ENCODE peak calls at places on chromosomes 13 and 19, in five cellular contexts. One of them, this sample, is unnamed.

GRCh38 chr13:114015608-114016295 is 41.9 kb upstream of the C13orf46 start:
- DNase-seq in aorta: no peak
- DNase-seq in mucosa of descending colon: peak; percentile 69
- DNase-seq in AG04450: no peak
- DNase-seq in tibial nerve: peak; percentile 63
- DNase-seq in this sample: no peak

GRCh38 chr19:2719910-2720776 is 1.0 kb downstream of the DIRAS1 start:
- DNase-seq in aorta: no peak
- DNase-seq in mucosa of descending colon: no peak
- DNase-seq in AG04450: no peak
- DNase-seq in tibial nerve: no peak
- DNase-seq in this sample: no peak

GRCh38 chr13:49935171-49936084 is 712 bp downstream of the SPRYD7 start:
- DNase-seq in aorta: no peak
- DNase-seq in mucosa of descending colon: no peak
- DNase-seq in AG04450: no peak
- DNase-seq in tibial nerve: peak; percentile 13
- DNase-seq in this sample: peak; percentile 22

GRCh38 chr13:24149306-24150032 is 11.1 kb upstream of the SPATA13 start:
- DNase-seq in aorta: no peak
- DNase-seq in mucosa of descending colon: no peak
- DNase-seq in AG04450: no peak
- DNase-seq in tibial nerve: no peak
- DNase-seq in this sample: no peak

GRCh38 chr13:78759704-78760103 is 100.7 kb upstream of the OBI1 start:
- DNase-seq in aorta: no peak
- DNase-seq in mucosa of descending colon: no peak
- DNase-seq in AG04450: no peak
- DNase-seq in tibial nerve: no peak
- DNase-seq in this sample: no peak

GRCh38 chr19:45348367-45349125 is 8.0 kb downstream of the KLC3 start:
- DNase-seq in aorta: no peak
- DNase-seq in mucosa of descending colon: no peak
- DNase-seq in AG04450: no peak
- DNase-seq in tibial nerve: no peak
- DNase-seq in this sample: no peak

GRCh38 chr19:49883094-49883493 is 5.6 kb downstream of the TBC1D17 start:
- DNase-seq in aorta: no peak
- DNase-seq in mucosa of descending colon: no peak
- DNase-seq in AG04450: no peak
- DNase-seq in tibial nerve: no peak
- DNase-seq in this sample: no peak

GRCh38 chr19:3365447-3366103 is 808 bp upstream of the NFIC start:
- DNase-seq in aorta: peak; percentile 81
- DNase-seq in mucosa of descending colon: peak; percentile 69
- DNase-seq in AG04450: no peak
- DNase-seq in tibial nerve: peak; percentile 64
- DNase-seq in this sample: no peak

GRCh38 chr19:3771906-3772450 is at the start of gene RAX2:
- DNase-seq in aorta: no peak
- DNase-seq in mucosa of descending colon: no peak
- DNase-seq in AG04450: no peak
- DNase-seq in tibial nerve: no peak
- DNase-seq in this sample: no peak

GRCh38 chr13:50574731-50575130 is 268.8 kb downstream of the DLEU7 start:
- DNase-seq in aorta: no peak
- DNase-seq in mucosa of descending colon: no peak
- DNase-seq in AG04450: no peak
- DNase-seq in tibial nerve: no peak
- DNase-seq in this sample: no peak

GRCh38 chr19:12194827-12195500 is 32.1 kb downstream of the ZNF136 start:
- DNase-seq in aorta: peak; percentile 81
- DNase-seq in mucosa of descending colon: peak; percentile 91
- DNase-seq in AG04450: peak; percentile 8
- DNase-seq in tibial nerve: peak; percentile 46
- DNase-seq in this sample: peak; percentile 33

GRCh38 chr13:44368599-44369368 is 4.8 kb upstream of the SERP2 start:
- DNase-seq in aorta: no peak
- DNase-seq in mucosa of descending colon: no peak
- DNase-seq in AG04450: no peak
- DNase-seq in tibial nerve: no peak
- DNase-seq in this sample: no peak

GRCh38 chr13:86581711-86582110 is 782.5 kb upstream of the SLITRK6 start:
- DNase-seq in aorta: no peak
- DNase-seq in mucosa of descending colon: no peak
- DNase-seq in AG04450: no peak
- DNase-seq in tibial nerve: no peak
- DNase-seq in this sample: no peak

GRCh38 chr19:3494559-3494958 is 5.9 kb downstream of the DOHH start:
- DNase-seq in aorta: no peak
- DNase-seq in mucosa of descending colon: no peak
- DNase-seq in AG04450: no peak
- DNase-seq in tibial nerve: no peak
- DNase-seq in this sample: peak; percentile 32

GRCh38 chr19:16373539-16373938 is 48.9 kb downstream of the KLF2 start:
- DNase-seq in aorta: peak; percentile 52
- DNase-seq in mucosa of descending colon: peak; percentile 23
- DNase-seq in AG04450: peak; percentile 57
- DNase-seq in tibial nerve: peak; percentile 84
- DNase-seq in this sample: no peak

GRCh38 chr13:27774169-27774568 is 18.1 kb upstream of the GSX1 start:
- DNase-seq in aorta: no peak
- DNase-seq in mucosa of descending colon: no peak
- DNase-seq in AG04450: no peak
- DNase-seq in tibial nerve: no peak
- DNase-seq in this sample: no peak

GRCh38 chr19:10848208-10848843 is at the start of gene C19orf38:
- DNase-seq in aorta: no peak
- DNase-seq in mucosa of descending colon: no peak
- DNase-seq in AG04450: no peak
- DNase-seq in tibial nerve: no peak
- DNase-seq in this sample: no peak

GRCh38 chr19:47511681-47512080 is 3.2 kb downstream of the NAPA start:
- DNase-seq in aorta: no peak
- DNase-seq in mucosa of descending colon: no peak
- DNase-seq in AG04450: peak; percentile 21
- DNase-seq in tibial nerve: no peak
- DNase-seq in this sample: no peak

GRCh38 chr19:575527-576506 is 3.4 kb downstream of the BSG start:
- DNase-seq in aorta: no peak
- DNase-seq in mucosa of descending colon: peak; percentile 34
- DNase-seq in AG04450: no peak
- DNase-seq in tibial nerve: no peak
- DNase-seq in this sample: no peak

GRCh38 chr13:26914624-26915023 is 154.0 kb upstream of the GPR12 start:
- DNase-seq in aorta: no peak
- DNase-seq in mucosa of descending colon: no peak
- DNase-seq in AG04450: no peak
- DNase-seq in tibial nerve: no peak
- DNase-seq in this sample: no peak

GRCh38 chr13:114275309-114275708 is 6.1 kb upstream of the UPF3A start:
- DNase-seq in aorta: no peak
- DNase-seq in mucosa of descending colon: no peak
- DNase-seq in AG04450: no peak
- DNase-seq in tibial nerve: peak; percentile 52
- DNase-seq in this sample: no peak

GRCh38 chr13:52130641-52131040 is 1.8 kb upstream of the NEK5 start:
- DNase-seq in aorta: no peak
- DNase-seq in mucosa of descending colon: no peak
- DNase-seq in AG04450: no peak
- DNase-seq in tibial nerve: no peak
- DNase-seq in this sample: no peak

GRCh38 chr13:73365240-73365639 is 306.4 kb downstream of the KLF5 start:
- DNase-seq in aorta: no peak
- DNase-seq in mucosa of descending colon: no peak
- DNase-seq in AG04450: no peak
- DNase-seq in tibial nerve: no peak
- DNase-seq in this sample: no peak

GRCh38 chr13:107202371-107203023 is 634.6 kb upstream of the ARGLU1 start:
- DNase-seq in aorta: no peak
- DNase-seq in mucosa of descending colon: no peak
- DNase-seq in AG04450: no peak
- DNase-seq in tibial nerve: no peak
- DNase-seq in this sample: no peak

GRCh38 chr19:45117666-45118065 is 24.7 kb downstream of the PPP1R37 start:
- DNase-seq in aorta: no peak
- DNase-seq in mucosa of descending colon: peak; percentile 48
- DNase-seq in AG04450: no peak
- DNase-seq in tibial nerve: no peak
- DNase-seq in this sample: no peak

GRCh38 chr13:27264181-27264580 is 6.4 kb upstream of the RASL11A start:
- DNase-seq in aorta: no peak
- DNase-seq in mucosa of descending colon: no peak
- DNase-seq in AG04450: peak; percentile 63
- DNase-seq in tibial nerve: no peak
- DNase-seq in this sample: no peak

GRCh38 chr13:21033224-21033855 is 28.0 kb downstream of the LATS2 start:
- DNase-seq in aorta: no peak
- DNase-seq in mucosa of descending colon: no peak
- DNase-seq in AG04450: no peak
- DNase-seq in tibial nerve: peak; percentile 57
- DNase-seq in this sample: no peak

GRCh38 chr19:46378268-46378667 is 31.4 kb downstream of the PPP5C start:
- DNase-seq in aorta: no peak
- DNase-seq in mucosa of descending colon: no peak
- DNase-seq in AG04450: no peak
- DNase-seq in tibial nerve: no peak
- DNase-seq in this sample: no peak

GRCh38 chr19:1171755-1172352 is 2.2 kb downstream of the SBNO2 start:
- DNase-seq in aorta: no peak
- DNase-seq in mucosa of descending colon: no peak
- DNase-seq in AG04450: no peak
- DNase-seq in tibial nerve: no peak
- DNase-seq in this sample: no peak

GRCh38 chr19:53157601-53158000 is 1.3 kb downstream of the ZNF347 start:
- DNase-seq in aorta: no peak
- DNase-seq in mucosa of descending colon: no peak
- DNase-seq in AG04450: no peak
- DNase-seq in tibial nerve: no peak
- DNase-seq in this sample: no peak

GRCh38 chr19:14772995-14773394 is 5.4 kb downstream of the ADGRE2 start:
- DNase-seq in aorta: no peak
- DNase-seq in mucosa of descending colon: no peak
- DNase-seq in AG04450: no peak
- DNase-seq in tibial nerve: no peak
- DNase-seq in this sample: no peak

DNA sequence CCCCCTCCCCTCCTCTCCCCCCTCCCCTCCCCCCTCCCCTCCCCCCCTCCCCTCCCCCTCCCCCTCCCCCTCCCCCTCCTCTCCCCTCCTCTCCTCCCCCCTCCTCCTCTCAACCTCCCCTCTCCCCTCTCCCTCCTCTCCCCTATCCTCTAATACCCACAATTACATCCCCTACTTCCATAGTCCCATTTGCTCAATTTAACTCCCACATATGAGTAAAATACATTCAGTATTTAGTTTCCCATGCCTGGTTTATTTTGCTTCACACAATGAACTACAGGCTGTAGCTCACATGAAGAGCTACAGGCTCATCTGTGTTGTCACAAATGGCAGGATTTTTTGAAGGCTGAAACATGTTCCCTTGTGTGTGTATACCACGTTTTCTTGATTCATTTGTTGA is 6.9 kb downstream of the NLRP5 start:
- DNase-seq in aorta: no peak
- DNase-seq in mucosa of descending colon: no peak
- DNase-seq in AG04450: no peak
- DNase-seq in tibial nerve: no peak
- DNase-seq in this sample: no peak
- H3K9me3 ChIP-seq in aorta: no peaks in the 10 kb centered on the region
- H3K9me3 ChIP-seq in mucosa of descending colon: no peaks in the 10 kb centered on the region
- H3K9me3 ChIP-seq in AG04450: peaks cover 17% of the 10 kb centered on the region
- H3K9me3 ChIP-seq in tibial nerve: peaks cover 28% of the 10 kb centered on the region
- H3K9me3 ChIP-seq in this sample: no peaks in the 10 kb centered on the region

DNA sequence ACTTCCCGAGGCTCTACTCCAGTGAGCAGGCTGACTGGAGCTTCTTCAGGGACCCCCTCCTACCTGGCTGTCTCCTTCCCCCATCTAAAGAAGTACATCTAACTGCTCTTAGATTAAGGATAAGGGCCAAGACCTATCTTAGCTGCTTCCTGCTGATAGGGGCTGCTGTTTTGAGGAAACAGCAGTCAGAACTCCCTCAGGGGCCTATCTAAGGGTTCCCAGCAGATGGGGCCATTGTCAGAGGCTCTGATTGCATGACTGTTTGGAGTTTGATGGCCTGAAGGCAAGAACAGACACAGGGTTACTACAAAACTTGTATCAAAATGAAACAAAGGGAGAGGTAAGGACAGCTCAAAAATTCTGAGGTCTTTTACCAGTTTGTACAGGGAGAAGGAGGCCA is 2636.9 kb upstream of the PCDH20 start:
- DNase-seq in aorta: no peak
- DNase-seq in mucosa of descending colon: no peak
- DNase-seq in AG04450: no peak
- DNase-seq in tibial nerve: no peak
- DNase-seq in this sample: no peak
- H3K9me3 ChIP-seq in aorta: no peaks in the 10 kb centered on the region
- H3K9me3 ChIP-seq in mucosa of descending colon: peaks cover 42% of the 10 kb centered on the region
- H3K9me3 ChIP-seq in AG04450: no peaks in the 10 kb centered on the region
- H3K9me3 ChIP-seq in tibial nerve: no peaks in the 10 kb centered on the region
- H3K9me3 ChIP-seq in this sample: no peaks in the 10 kb centered on the region

GRCh38 chr13:36520111-36520510 is 87.8 kb downstream of the CCNA1 start:
- DNase-seq in aorta: no peak
- DNase-seq in mucosa of descending colon: no peak
- DNase-seq in AG04450: no peak
- DNase-seq in tibial nerve: no peak
- DNase-seq in this sample: no peak
- H3K9me3 ChIP-seq in aorta: no peaks in the 10 kb centered on the region
- H3K9me3 ChIP-seq in mucosa of descending colon: no peaks in the 10 kb centered on the region
- H3K9me3 ChIP-seq in AG04450: no peaks in the 10 kb centered on the region
- H3K9me3 ChIP-seq in tibial nerve: no peaks in the 10 kb centered on the region
- H3K9me3 ChIP-seq in this sample: no peaks in the 10 kb centered on the region

DNA sequence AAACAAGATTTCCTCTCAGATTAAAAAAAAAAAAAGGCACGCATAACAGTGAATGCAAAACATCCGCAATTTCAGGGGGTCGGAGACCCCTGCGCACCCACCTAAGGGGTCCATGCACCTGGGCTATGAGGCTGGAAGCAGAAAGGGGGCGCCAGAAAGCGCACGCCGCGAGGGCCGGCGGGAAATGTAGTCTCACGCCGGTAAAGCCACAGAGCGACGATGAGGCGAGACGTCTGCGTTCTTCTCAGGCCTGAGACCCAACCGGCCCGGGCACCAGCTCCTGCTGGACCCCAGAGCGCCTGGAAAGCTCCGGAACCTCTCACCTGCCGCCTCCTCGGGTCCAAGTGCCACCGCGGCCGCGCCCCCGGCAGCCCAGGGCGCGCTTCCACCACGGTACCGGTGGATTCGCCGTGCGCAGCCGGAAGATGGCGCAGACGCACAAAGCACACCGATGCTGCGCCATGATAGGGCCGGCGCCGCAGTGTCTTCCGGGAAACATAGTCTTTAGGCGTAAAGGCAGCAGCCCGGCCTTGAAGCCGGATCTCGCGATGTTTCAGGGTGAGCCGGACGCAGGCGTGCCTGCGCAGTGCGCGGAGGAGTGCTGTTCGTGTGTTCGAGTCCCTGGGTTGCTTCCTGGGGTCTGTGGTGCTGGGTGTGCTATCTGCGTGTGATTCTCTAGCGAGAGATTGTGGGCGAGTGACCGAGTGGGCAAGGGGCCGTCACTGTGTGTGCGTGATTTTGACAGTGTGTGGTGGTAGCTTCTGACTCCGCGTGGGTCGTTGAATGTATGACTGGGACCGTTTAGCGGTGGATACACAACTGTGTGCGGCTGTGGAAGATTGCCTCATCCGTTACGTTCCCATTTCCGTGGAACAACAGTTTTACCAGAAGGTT is at the start of gene ZNF582:
- DNase-seq in aorta: peak; percentile 98
- DNase-seq in mucosa of descending colon: peak; percentile 94
- DNase-seq in AG04450: peak; percentile 91
- DNase-seq in tibial nerve: peak; percentile 89
- DNase-seq in this sample: peak; percentile 85
- H3K9me3 ChIP-seq in aorta: peaks cover 5% of the 10 kb centered on the region
- H3K9me3 ChIP-seq in mucosa of descending colon: peaks cover 42% of the 10 kb centered on the region
- H3K9me3 ChIP-seq in AG04450: peaks cover 35% of the 10 kb centered on the region
- H3K9me3 ChIP-seq in tibial nerve: peaks cover 45% of the 10 kb centered on the region
- H3K9me3 ChIP-seq in this sample: no peaks in the 10 kb centered on the region